ENCODE peak calls at places on chromosomes 7 and 10, in eight cellular contexts. F, B, R, Q, X, Z, H and K are unnamed samples.

GRCh38 chr10:89158446-89158845 is 48.7 kb downstream of the CH25H start:
- DNase-seq in F (no peak), R (no peak), Z (no peak), H (no peak), X (no peak), Q (no peak), B (no peak), K (peak; percentile 76)

GRCh38 chr7:32053204-32053603 is 17.0 kb downstream of the PDE1C start:
- DNase-seq in H (no peak), Q (no peak), B (no peak), Z (no peak), X (no peak), R (no peak), F (no peak), K (no peak)

GRCh38 chr7:47795631-47796030 is 152.6 kb downstream of the PKD1L1 start:
- DNase-seq in Q (no peak), B (no peak), H (no peak), X (no peak), Z (no peak), F (no peak), R (no peak), K (peak; percentile 88)

GRCh38 chr7:43954524-43955228 is 28.4 kb downstream of the UBE2D4 start:
- DNase-seq in Z (peak; percentile 57), X (peak; percentile 71), F (peak; percentile 34), H (peak; percentile 68), B (peak; percentile 81), R (peak; percentile 64), Q (peak; percentile 69), K (peak; percentile 77)

GRCh38 chr7:150402671-150403321 is 23.7 kb downstream of the ZNF775 start:
- DNase-seq in Z (peak; percentile 19), X (no peak), Q (no peak), H (no peak), B (no peak), R (no peak), F (no peak), K (no peak)

GRCh38 chr7:44072364-44073231 is 7.2 kb upstream of the PGAM2 start:
- DNase-seq in B (peak; percentile 93), R (peak; percentile 74), Q (peak; percentile 98), Z (peak; percentile 84), F (peak; percentile 48), H (peak; percentile 79), X (no peak), K (peak; percentile 92)

GRCh38 chr7:94620703-94621118 is 35.2 kb downstream of the SGCE start:
- DNase-seq in B (peak; percentile 33), F (peak; percentile 83), H (no peak), X (peak; percentile 97), Z (peak; percentile 80), Q (peak; percentile 94), R (no peak), K (peak; percentile 96)

GRCh38 chr7:73307436-73307835 is 1.2 kb downstream of the NSUN5 start:
- DNase-seq in Q (no peak), F (no peak), X (no peak), R (no peak), H (no peak), Z (no peak), B (no peak), K (no peak)

GRCh38 chr7:150357277-150357676 is 11.3 kb upstream of the REPIN1 start:
- DNase-seq in Q (no peak), B (no peak), F (no peak), H (no peak), X (peak; percentile 69), R (peak; percentile 1), Z (no peak), K (no peak)

GRCh38 chr7:99374121-99375064 is at the start of gene ARPC1B:
- DNase-seq in R (peak; percentile 89), B (peak; percentile 99), H (peak; percentile 87), F (peak; percentile 41), Q (peak; percentile 68), X (peak; percentile 89), Z (peak; percentile 94), K (peak; percentile 95)

GRCh38 chr7:38105874-38106483 is 72.1 kb upstream of the STARD3NL start:
- DNase-seq in R (peak; percentile 58), X (peak; percentile 63), F (peak; percentile 19), B (peak; percentile 45), H (peak; percentile 65), Z (peak; percentile 63), Q (peak; percentile 63), K (peak; percentile 72)

GRCh38 chr7:20539201-20539600 is 76.3 kb upstream of the ABCB5 start:
- DNase-seq in H (peak; percentile 20), Q (peak; percentile 68), X (peak; percentile 41), R (peak; percentile 20), F (peak; percentile 35), Z (no peak), B (no peak), K (peak; percentile 24)

GRCh38 chr10:21572578-21572977 is 38.5 kb downstream of the MLLT10 start:
- DNase-seq in Q (no peak), H (no peak), Z (no peak), F (no peak), X (no peak), B (no peak), R (no peak), K (peak; percentile 57)

GRCh38 chr7:142503036-142503435 is 245.2 kb upstream of the PRSS58 start:
- DNase-seq in R (no peak), X (no peak), B (no peak), Z (no peak), Q (no peak), H (no peak), F (no peak), K (no peak)

GRCh38 chr7:136528329-136528728 is 340.1 kb upstream of the CHRM2 start:
- DNase-seq in X (no peak), B (no peak), F (no peak), Q (peak; percentile 53), Z (peak; percentile 66), H (no peak), R (no peak), K (peak; percentile 85)

GRCh38 chr7:139341058-139341775 is at the start of gene FMC1:
- DNase-seq in Z (peak; percentile 95), B (peak; percentile 90), H (peak; percentile 93), Q (peak; percentile 82), F (peak; percentile 88), X (peak; percentile 96), R (peak; percentile 96), K (peak; percentile 96)

GRCh38 chr10:102796407-102797176 is 40.6 kb downstream of the CYP17A1 start:
- DNase-seq in B (no peak), Q (no peak), X (peak; percentile 96), F (no peak), Z (peak; percentile 51), R (no peak), H (peak; percentile 73), K (peak; percentile 74)

GRCh38 chr7:111855842-111856227 is 293.5 kb upstream of the IMMP2L start:
- DNase-seq in B (peak; percentile 51), F (no peak), Q (peak; percentile 12), Z (peak; percentile 49), H (no peak), R (peak; percentile 11), X (no peak), K (peak; percentile 13)

GRCh38 chr7:25297231-25297630 is 68.9 kb upstream of the NPVF start:
- DNase-seq in B (no peak), R (no peak), H (no peak), F (no peak), Q (no peak), X (no peak), Z (no peak), K (no peak)

GRCh38 chr7:150325110-150325611 is 1.8 kb upstream of the ACTR3C start:
- DNase-seq in F (no peak), Q (no peak), Z (no peak), R (no peak), X (no peak), B (no peak), H (no peak), K (no peak)

GRCh38 chr7:7581531-7582179 is 15.0 kb downstream of the MIOS start:
- DNase-seq in Q (no peak), F (no peak), Z (peak; percentile 9), R (peak; percentile 77), X (no peak), B (no peak), H (no peak), K (no peak)

GRCh38 chr10:29646960-29647431 is 12.2 kb upstream of the SVIL start:
- DNase-seq in X (no peak), Z (peak; percentile 33), F (no peak), R (no peak), H (no peak), B (no peak), Q (no peak), K (peak; percentile 57)
- TF ChIP-seq EZH2phosphoT487 in X (no peak), Z (no peak), F (no peak), R (no peak), H (no peak), B (no peak), Q (no peak), K (no peak)

DNA sequence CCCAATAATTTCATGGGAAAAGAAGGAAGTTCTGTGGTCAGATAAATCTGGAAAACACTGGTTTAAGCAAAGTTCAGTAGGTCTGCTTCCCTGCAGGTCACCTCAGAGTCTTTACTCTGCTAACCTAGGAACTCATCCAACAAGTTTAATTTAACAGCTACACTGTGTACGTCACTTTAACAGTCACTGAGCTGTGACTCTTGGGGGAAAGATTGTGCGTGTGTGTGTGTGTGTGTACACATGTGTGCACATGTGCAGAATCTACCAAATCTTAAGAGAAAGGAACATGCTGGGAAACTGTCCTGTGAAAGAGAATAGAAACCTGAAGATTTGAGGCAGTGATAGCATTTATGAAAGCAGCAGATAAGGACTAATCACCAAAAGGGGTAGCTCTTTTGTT is 62.6 kb downstream of the IKZF1 start:
- DNase-seq in R (no peak), Z (no peak), Q (no peak), X (no peak), B (no peak), F (no peak), H (no peak), K (no peak)
- H3K79me2 ChIP-seq in R (no peaks in the 10 kb centered on the region), Z (no peaks in the 10 kb centered on the region), Q (no peaks in the 10 kb centered on the region), X (peaks cover 97% of the 10 kb centered on the region), B (no peaks in the 10 kb centered on the region), F (no peaks in the 10 kb centered on the region), H (peaks cover 13% of the 10 kb centered on the region), K (no peaks in the 10 kb centered on the region)

GRCh38 chr10:94042001-94042813 is 48.5 kb downstream of the PLCE1 start:
- DNase-seq in R (no peak), Z (peak; percentile 39), B (no peak), X (no peak), H (no peak), Q (peak; percentile 86), F (peak; percentile 12), K (peak; percentile 91)
- H3K4me1 ChIP-seq in R (peaks cover 4% of the 10 kb centered on the region), Z (peaks cover 18% of the 10 kb centered on the region), B (peaks cover 3% of the 10 kb centered on the region), X (no peaks in the 10 kb centered on the region), H (no peaks in the 10 kb centered on the region), Q (peaks cover 55% of the 10 kb centered on the region), F (peaks cover 6% of the 10 kb centered on the region), K (peaks cover 46% of the 10 kb centered on the region)

GRCh38 chr7:87148332-87148955 is 3.8 kb upstream of the DMTF1 start:
- DNase-seq in Q (peak; percentile 67), X (peak; percentile 31), Z (peak; percentile 24), R (peak; percentile 21), H (peak; percentile 46), F (peak; percentile 24), B (peak; percentile 50), K (peak; percentile 69)

GRCh38 chr7:87147500-87147899 is 4.8 kb upstream of the DMTF1 start:
- DNase-seq in R (no peak), H (no peak), Q (peak; percentile 33), B (peak; percentile 12), X (no peak), Z (no peak), F (no peak), K (no peak)

GRCh38 chr7:87146740-87147386 is 5.4 kb upstream of the DMTF1 start:
- DNase-seq in F (no peak), Z (no peak), X (no peak), B (peak; percentile 12), Q (no peak), R (no peak), H (no peak), K (no peak)

GRCh38 chr7:87140271-87140748 is 11.9 kb upstream of the DMTF1 start:
- DNase-seq in B (no peak), F (no peak), Z (peak; percentile 55), X (no peak), R (no peak), H (no peak), Q (no peak), K (no peak)

GRCh38 chr7:87144173-87144657 is 8.0 kb upstream of the DMTF1 start:
- DNase-seq in H (peak; percentile 84), B (no peak), Q (no peak), Z (no peak), R (no peak), X (peak; percentile 74), F (no peak), K (no peak)
- TF ChIP-seq EZH2phosphoT487 in H (no peak), B (no peak), Q (no peak), Z (no peak), R (no peak), X (no peak), F (no peak), K (no peak)